ENCODE peak calls at places on chromosomes 11 and 22, in nine cellular contexts. One of them, this sample, is unnamed.

GRCh38 chr11:46198245-46198872 is 77.1 kb upstream of the PHF21A start:
- DNase-seq in adrenal gland: no peak
- DNase-seq in colonic mucosa: no peak
- DNase-seq in cardiac fibroblast: no peak
- DNase-seq in choroid plexus epithelial cell: no peak
- DNase-seq in fibroblast of lung: no peak
- DNase-seq in A549: no peak
- DNase-seq in AG04449: no peak
- DNase-seq in GM23338: no peak
- DNase-seq in this sample: no peak

GRCh38 chr11:83241291-83241946 is 44.7 kb downstream of the CCDC90B start:
- DNase-seq in adrenal gland: peak
- DNase-seq in colonic mucosa: peak
- DNase-seq in cardiac fibroblast: peak
- DNase-seq in choroid plexus epithelial cell: peak
- DNase-seq in fibroblast of lung: peak
- DNase-seq in A549: peak
- DNase-seq in AG04449: no peak
- DNase-seq in GM23338: peak
- DNase-seq in this sample: peak

GRCh38 chr11:72075109-72075508 is 5.2 kb downstream of the NUMA1 start:
- DNase-seq in adrenal gland: no peak
- DNase-seq in colonic mucosa: no peak
- DNase-seq in cardiac fibroblast: no peak
- DNase-seq in choroid plexus epithelial cell: no peak
- DNase-seq in fibroblast of lung: no peak
- DNase-seq in A549: peak
- DNase-seq in AG04449: no peak
- DNase-seq in GM23338: peak
- DNase-seq in this sample: no peak

GRCh38 chr11:64100345-64100744 is 64.6 kb downstream of the FLRT1 start:
- DNase-seq in adrenal gland: no peak
- DNase-seq in colonic mucosa: no peak
- DNase-seq in cardiac fibroblast: no peak
- DNase-seq in choroid plexus epithelial cell: no peak
- DNase-seq in fibroblast of lung: no peak
- DNase-seq in A549: no peak
- DNase-seq in AG04449: no peak
- DNase-seq in GM23338: peak
- DNase-seq in this sample: no peak

GRCh38 chr11:118895093-118896039 is 11.7 kb downstream of the CXCR5 start:
- DNase-seq in adrenal gland: no peak
- DNase-seq in colonic mucosa: no peak
- DNase-seq in cardiac fibroblast: no peak
- DNase-seq in choroid plexus epithelial cell: no peak
- DNase-seq in fibroblast of lung: no peak
- DNase-seq in A549: no peak
- DNase-seq in AG04449: no peak
- DNase-seq in GM23338: peak
- DNase-seq in this sample: no peak

GRCh38 chr11:5809122-5809519 is 397 bp downstream of the OR52N2 start:
- DNase-seq in adrenal gland: no peak
- DNase-seq in colonic mucosa: no peak
- DNase-seq in cardiac fibroblast: peak
- DNase-seq in choroid plexus epithelial cell: peak
- DNase-seq in fibroblast of lung: no peak
- DNase-seq in A549: no peak
- DNase-seq in AG04449: no peak
- DNase-seq in GM23338: no peak
- DNase-seq in this sample: no peak

GRCh38 chr22:19515654-19516377 is 8.4 kb downstream of the CLDN5 start:
- DNase-seq in adrenal gland: no peak
- DNase-seq in colonic mucosa: no peak
- DNase-seq in cardiac fibroblast: no peak
- DNase-seq in choroid plexus epithelial cell: no peak
- DNase-seq in fibroblast of lung: no peak
- DNase-seq in A549: no peak
- DNase-seq in AG04449: no peak
- DNase-seq in GM23338: no peak
- DNase-seq in this sample: no peak

GRCh38 chr11:475941-476340 is 25.9 kb downstream of the PTDSS2 start:
- DNase-seq in adrenal gland: no peak
- DNase-seq in colonic mucosa: no peak
- DNase-seq in cardiac fibroblast: no peak
- DNase-seq in choroid plexus epithelial cell: no peak
- DNase-seq in fibroblast of lung: no peak
- DNase-seq in A549: no peak
- DNase-seq in AG04449: no peak
- DNase-seq in GM23338: no peak
- DNase-seq in this sample: no peak

GRCh38 chr11:118221419-118221818 is 3.4 kb downstream of the JAML start:
- DNase-seq in adrenal gland: no peak
- DNase-seq in colonic mucosa: no peak
- DNase-seq in cardiac fibroblast: no peak
- DNase-seq in choroid plexus epithelial cell: no peak
- DNase-seq in fibroblast of lung: no peak
- DNase-seq in A549: no peak
- DNase-seq in AG04449: no peak
- DNase-seq in GM23338: no peak
- DNase-seq in this sample: no peak

GRCh38 chr22:46674367-46674781 is 54.2 kb downstream of the GRAMD4 start:
- DNase-seq in adrenal gland: no peak
- DNase-seq in colonic mucosa: no peak
- DNase-seq in cardiac fibroblast: no peak
- DNase-seq in choroid plexus epithelial cell: no peak
- DNase-seq in fibroblast of lung: no peak
- DNase-seq in A549: no peak
- DNase-seq in AG04449: no peak
- DNase-seq in GM23338: no peak
- DNase-seq in this sample: no peak

GRCh38 chr22:47114813-47115517 is 352.5 kb downstream of the TBC1D22A start:
- DNase-seq in adrenal gland: no peak
- DNase-seq in colonic mucosa: no peak
- DNase-seq in cardiac fibroblast: no peak
- DNase-seq in choroid plexus epithelial cell: no peak
- DNase-seq in fibroblast of lung: no peak
- DNase-seq in A549: no peak
- DNase-seq in AG04449: no peak
- DNase-seq in GM23338: no peak
- DNase-seq in this sample: no peak

GRCh38 chr22:42562282-42562681 is 8.5 kb downstream of the SERHL2 start:
- DNase-seq in adrenal gland: no peak
- DNase-seq in colonic mucosa: peak
- DNase-seq in cardiac fibroblast: no peak
- DNase-seq in choroid plexus epithelial cell: no peak
- DNase-seq in fibroblast of lung: no peak
- DNase-seq in A549: no peak
- DNase-seq in AG04449: no peak
- DNase-seq in GM23338: peak
- DNase-seq in this sample: no peak

GRCh38 chr11:16001899-16002426 is 354.4 kb downstream of the SOX6 start:
- DNase-seq in adrenal gland: no peak
- DNase-seq in colonic mucosa: peak
- DNase-seq in cardiac fibroblast: peak
- DNase-seq in choroid plexus epithelial cell: peak
- DNase-seq in fibroblast of lung: peak
- DNase-seq in A549: peak
- DNase-seq in AG04449: peak
- DNase-seq in GM23338: peak
- DNase-seq in this sample: peak

GRCh38 chr11:76772100-76772782 is 10.9 kb upstream of the TSKU start:
- DNase-seq in adrenal gland: no peak
- DNase-seq in colonic mucosa: no peak
- DNase-seq in cardiac fibroblast: peak
- DNase-seq in choroid plexus epithelial cell: peak
- DNase-seq in fibroblast of lung: no peak
- DNase-seq in A549: peak
- DNase-seq in AG04449: no peak
- DNase-seq in GM23338: no peak
- DNase-seq in this sample: no peak

GRCh38 chr11:2586091-2586792 is 113.6 kb downstream of the KCNQ1OT1 start:
- DNase-seq in adrenal gland: peak
- DNase-seq in colonic mucosa: no peak
- DNase-seq in cardiac fibroblast: no peak
- DNase-seq in choroid plexus epithelial cell: no peak
- DNase-seq in fibroblast of lung: no peak
- DNase-seq in A549: no peak
- DNase-seq in AG04449: no peak
- DNase-seq in GM23338: no peak
- DNase-seq in this sample: peak

GRCh38 chr11:96188625-96189006 is 154.4 kb downstream of the MAML2 start:
- DNase-seq in adrenal gland: no peak
- DNase-seq in colonic mucosa: no peak
- DNase-seq in cardiac fibroblast: peak
- DNase-seq in choroid plexus epithelial cell: peak
- DNase-seq in fibroblast of lung: peak
- DNase-seq in A549: no peak
- DNase-seq in AG04449: no peak
- DNase-seq in GM23338: no peak
- DNase-seq in this sample: no peak

GRCh38 chr11:125626381-125626950 is 1.5 kb downstream of the CHEK1 start:
- DNase-seq in adrenal gland: no peak
- DNase-seq in colonic mucosa: no peak
- DNase-seq in cardiac fibroblast: no peak
- DNase-seq in choroid plexus epithelial cell: no peak
- DNase-seq in fibroblast of lung: no peak
- DNase-seq in A549: no peak
- DNase-seq in AG04449: no peak
- DNase-seq in GM23338: peak
- DNase-seq in this sample: no peak
- TF ChIP-seq CTCF in adrenal gland: no peak
- TF ChIP-seq CTCF in colonic mucosa: peak
- TF ChIP-seq CTCF in cardiac fibroblast: peak
- TF ChIP-seq CTCF in choroid plexus epithelial cell: peak
- TF ChIP-seq CTCF in fibroblast of lung: peak
- TF ChIP-seq CTCF in A549: peak
- TF ChIP-seq CTCF in AG04449: peak
- TF ChIP-seq CTCF in GM23338: peak
- TF ChIP-seq CTCF in this sample: no peak

GRCh38 chr22:30226192-30226832 is 20.2 kb downstream of the LIF start:
- DNase-seq in adrenal gland: no peak
- DNase-seq in colonic mucosa: no peak
- DNase-seq in cardiac fibroblast: no peak
- DNase-seq in choroid plexus epithelial cell: no peak
- DNase-seq in fibroblast of lung: peak
- DNase-seq in A549: peak
- DNase-seq in AG04449: no peak
- DNase-seq in GM23338: no peak
- DNase-seq in this sample: no peak

GRCh38 chr22:30223303-30223702 is 23.3 kb downstream of the LIF start:
- DNase-seq in adrenal gland: no peak
- DNase-seq in colonic mucosa: no peak
- DNase-seq in cardiac fibroblast: no peak
- DNase-seq in choroid plexus epithelial cell: no peak
- DNase-seq in fibroblast of lung: no peak
- DNase-seq in A549: no peak
- DNase-seq in AG04449: no peak
- DNase-seq in GM23338: no peak
- DNase-seq in this sample: no peak

GRCh38 chr22:30222321-30222720 is 24.2 kb downstream of the LIF start:
- DNase-seq in adrenal gland: no peak
- DNase-seq in colonic mucosa: no peak
- DNase-seq in cardiac fibroblast: no peak
- DNase-seq in choroid plexus epithelial cell: no peak
- DNase-seq in fibroblast of lung: no peak
- DNase-seq in A549: no peak
- DNase-seq in AG04449: no peak
- DNase-seq in GM23338: no peak
- DNase-seq in this sample: no peak

GRCh38 chr22:30225220-30225922 is 21.2 kb downstream of the LIF start:
- DNase-seq in adrenal gland: no peak
- DNase-seq in colonic mucosa: no peak
- DNase-seq in cardiac fibroblast: no peak
- DNase-seq in choroid plexus epithelial cell: no peak
- DNase-seq in fibroblast of lung: no peak
- DNase-seq in A549: no peak
- DNase-seq in AG04449: no peak
- DNase-seq in GM23338: no peak
- DNase-seq in this sample: no peak

DNA sequence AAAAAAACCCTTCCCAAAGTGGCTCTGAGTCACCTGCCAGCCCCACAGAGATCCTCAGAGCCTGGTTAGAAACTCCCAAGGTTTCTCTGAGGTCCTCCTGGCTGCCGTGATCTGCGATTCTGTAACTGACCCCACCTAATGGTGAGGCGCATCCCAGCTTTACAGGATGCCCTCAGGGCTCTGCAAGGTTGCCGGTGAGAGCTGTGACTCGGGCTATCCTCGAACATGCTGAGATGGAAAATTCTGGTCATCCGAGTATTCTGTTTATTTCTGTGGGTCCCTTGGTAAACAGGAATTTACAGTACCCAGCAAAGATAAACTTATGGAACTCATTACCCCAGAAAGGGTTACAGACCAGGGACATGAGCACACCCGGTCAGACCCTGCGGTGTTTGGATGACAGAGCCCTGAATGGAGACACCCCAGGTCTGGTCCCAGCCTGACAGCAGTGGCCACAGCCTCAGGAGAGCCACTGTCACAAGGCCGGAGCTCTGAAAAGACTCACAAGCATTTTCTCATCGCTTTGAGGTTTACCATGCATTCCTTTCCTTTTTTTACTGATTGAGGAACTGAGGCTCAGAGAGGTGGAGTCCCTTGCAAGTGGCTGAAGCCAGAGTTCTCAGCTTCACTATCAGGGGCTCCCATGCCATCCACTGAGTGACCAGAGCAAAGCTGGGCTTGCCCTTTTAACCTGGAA is 22.2 kb downstream of the LIF start:
- DNase-seq in adrenal gland: no peak
- DNase-seq in colonic mucosa: no peak
- DNase-seq in cardiac fibroblast: no peak
- DNase-seq in choroid plexus epithelial cell: no peak
- DNase-seq in fibroblast of lung: peak
- DNase-seq in A549: peak
- DNase-seq in AG04449: no peak
- DNase-seq in GM23338: no peak
- DNase-seq in this sample: no peak
- TF ChIP-seq CTCF in adrenal gland: no peak
- TF ChIP-seq CTCF in colonic mucosa: no peak
- TF ChIP-seq CTCF in cardiac fibroblast: no peak
- TF ChIP-seq CTCF in choroid plexus epithelial cell: peak
- TF ChIP-seq CTCF in fibroblast of lung: no peak
- TF ChIP-seq CTCF in A549: no peak
- TF ChIP-seq CTCF in AG04449: no peak
- TF ChIP-seq CTCF in GM23338: no peak
- TF ChIP-seq CTCF in this sample: no peak

GRCh38 chr11:107563702-107564101 is 1.8 kb downstream of the ALKBH8 start:
- DNase-seq in adrenal gland: peak
- DNase-seq in colonic mucosa: peak
- DNase-seq in cardiac fibroblast: peak
- DNase-seq in choroid plexus epithelial cell: peak
- DNase-seq in fibroblast of lung: peak
- DNase-seq in A549: peak
- DNase-seq in AG04449: no peak
- DNase-seq in GM23338: peak
- DNase-seq in this sample: no peak
- TF ChIP-seq CTCF in adrenal gland: peak
- TF ChIP-seq CTCF in colonic mucosa: no peak
- TF ChIP-seq CTCF in cardiac fibroblast: peak
- TF ChIP-seq CTCF in choroid plexus epithelial cell: peak
- TF ChIP-seq CTCF in fibroblast of lung: peak
- TF ChIP-seq CTCF in A549: peak
- TF ChIP-seq CTCF in AG04449: peak
- TF ChIP-seq CTCF in GM23338: peak
- TF ChIP-seq CTCF in this sample: peak

GRCh38 chr11:18650353-18650752 is 16.2 kb upstream of the SPTY2D1 start:
- DNase-seq in adrenal gland: no peak
- DNase-seq in colonic mucosa: no peak
- DNase-seq in cardiac fibroblast: no peak
- DNase-seq in choroid plexus epithelial cell: no peak
- DNase-seq in fibroblast of lung: no peak
- DNase-seq in A549: no peak
- DNase-seq in AG04449: no peak
- DNase-seq in GM23338: no peak
- DNase-seq in this sample: no peak

GRCh38 chr11:18650859-18651557 is 16.9 kb upstream of the SPTY2D1 start:
- DNase-seq in adrenal gland: peak
- DNase-seq in colonic mucosa: peak
- DNase-seq in cardiac fibroblast: peak
- DNase-seq in choroid plexus epithelial cell: peak
- DNase-seq in fibroblast of lung: peak
- DNase-seq in A549: peak
- DNase-seq in AG04449: no peak
- DNase-seq in GM23338: peak
- DNase-seq in this sample: peak
- TF ChIP-seq CTCF in adrenal gland: peak
- TF ChIP-seq CTCF in colonic mucosa: peak
- TF ChIP-seq CTCF in cardiac fibroblast: peak
- TF ChIP-seq CTCF in choroid plexus epithelial cell: peak
- TF ChIP-seq CTCF in fibroblast of lung: peak
- TF ChIP-seq CTCF in A549: peak
- TF ChIP-seq CTCF in AG04449: peak
- TF ChIP-seq CTCF in GM23338: peak
- TF ChIP-seq CTCF in this sample: no peak

This sample was measured in prostate gland.